ENCODE peak calls at places on chromosomes 11 and 22, in four cellular contexts. N, Q, S and L are unnamed samples.

GRCh38 chr11:122215244-122215992 is 99.4 kb upstream of the BLID start:
- DNase-seq in Q (peak; percentile 49), S (peak; percentile 58), N (peak; percentile 80), L (peak; percentile 54)

GRCh38 chr11:47577460-47578041 is 1.2 kb downstream of the KBTBD4 start:
- DNase-seq in N (no peak), Q (no peak), S (no peak), L (no peak)

GRCh38 chr22:24002849-24003248 is 2.4 kb downstream of the GSTT4 start:
- DNase-seq in Q (no peak), S (no peak), N (no peak), L (no peak)

GRCh38 chr11:95853862-95854261 is 63.6 kb downstream of the CEP57 start:
- DNase-seq in Q (no peak), S (no peak), N (no peak), L (no peak)

GRCh38 chr11:76163289-76163880 is 42.9 kb downstream of the WNT11 start:
- DNase-seq in Q (no peak), S (no peak), N (no peak), L (no peak)

GRCh38 chr11:112485280-112485679 is 224.6 kb upstream of the PLET1 start:
- DNase-seq in S (no peak), Q (no peak), N (no peak), L (no peak)

GRCh38 chr11:85934599-85935169 is 79.5 kb downstream of the CCDC83 start:
- DNase-seq in Q (no peak), S (no peak), N (no peak), L (no peak)

GRCh38 chr22:39628563-39629080 is 58.1 kb downstream of the CACNA1I start:
- DNase-seq in N (no peak), Q (no peak), S (no peak), L (no peak)

GRCh38 chr22:42962295-42963230 is 52.4 kb downstream of the PACSIN2 start:
- DNase-seq in Q (no peak), S (peak; percentile 77), N (no peak), L (no peak)

GRCh38 chr22:36180038-36180880 is 19.7 kb upstream of the APOL3 start:
- DNase-seq in S (peak; percentile 87), Q (peak; percentile 29), N (peak; percentile 84), L (peak; percentile 39)

GRCh38 chr22:19877626-19878339 is 23.1 kb upstream of the GNB1L start:
- DNase-seq in S (no peak), Q (no peak), N (no peak), L (no peak)

GRCh38 chr11:72223615-72224586 is 666 bp upstream of the INPPL1 start:
- DNase-seq in N (peak; percentile 79), S (peak; percentile 79), Q (peak; percentile 50), L (no peak)

GRCh38 chr11:61793084-61793828 is 545 bp downstream of the FEN1 start:
- DNase-seq in S (no peak), Q (no peak), N (no peak), L (no peak)

GRCh38 chr11:113176561-113176960 is 137.8 kb upstream of the TTC12 start:
- DNase-seq in S (no peak), N (no peak), Q (no peak), L (no peak)